ENCODE peak calls at places on chromosome 15, in six cellular contexts. One of them, this sample, is unnamed. For H3K27me3 and H3K36me3, the result is how much of the 10 kb centered on the place peaks cover.

GRCh38 chr15:63287109-63287508 is 9.7 kb downstream of the APH1B start:
- DNase-seq in uterus: no peak
- DNase-seq in prostate gland: no peak
- DNase-seq in heart left ventricle: no peak
- DNase-seq in BJ: no peak
- DNase-seq in effector memory CD4-positive, alpha-beta T cell: no peak
- DNase-seq in this sample: no peak

GRCh38 chr15:39596358-39597051 is 15.6 kb downstream of the THBS1 start:
- DNase-seq in heart left ventricle: no peak
- DNase-seq in prostate gland: no peak
- DNase-seq in uterus: no peak
- DNase-seq in BJ: peak
- DNase-seq in effector memory CD4-positive, alpha-beta T cell: no peak
- DNase-seq in this sample: no peak

GRCh38 chr15:78082106-78082742 is 4.7 kb upstream of the TBC1D2B start:
- DNase-seq in effector memory CD4-positive, alpha-beta T cell: no peak
- DNase-seq in prostate gland: no peak
- DNase-seq in heart left ventricle: no peak
- DNase-seq in BJ: no peak
- DNase-seq in uterus: no peak
- DNase-seq in this sample: no peak

GRCh38 chr15:40906947-40907802 is 12.9 kb downstream of the VPS18 start:
- DNase-seq in effector memory CD4-positive, alpha-beta T cell: peak
- DNase-seq in BJ: no peak
- DNase-seq in heart left ventricle: peak
- DNase-seq in uterus: no peak
- DNase-seq in prostate gland: no peak
- DNase-seq in this sample: peak

GRCh38 chr15:74817370-74817737 is 4.7 kb downstream of the LMAN1L start:
- DNase-seq in heart left ventricle: no peak
- DNase-seq in uterus: no peak
- DNase-seq in BJ: no peak
- DNase-seq in prostate gland: peak
- DNase-seq in effector memory CD4-positive, alpha-beta T cell: no peak
- DNase-seq in this sample: peak

GRCh38 chr15:24777307-24777706 is 101.7 kb downstream of the NPAP1 start:
- DNase-seq in BJ: no peak
- DNase-seq in prostate gland: no peak
- DNase-seq in uterus: no peak
- DNase-seq in effector memory CD4-positive, alpha-beta T cell: no peak
- DNase-seq in heart left ventricle: no peak
- DNase-seq in this sample: no peak

GRCh38 chr15:41207687-41208448 is 22.7 kb downstream of the EXD1 start:
- DNase-seq in uterus: no peak
- DNase-seq in prostate gland: no peak
- DNase-seq in effector memory CD4-positive, alpha-beta T cell: no peak
- DNase-seq in BJ: no peak
- DNase-seq in heart left ventricle: no peak
- DNase-seq in this sample: no peak

GRCh38 chr15:23570466-23570865 is 5.0 kb downstream of the MKRN3 start:
- DNase-seq in uterus: no peak
- DNase-seq in heart left ventricle: no peak
- DNase-seq in effector memory CD4-positive, alpha-beta T cell: no peak
- DNase-seq in prostate gland: no peak
- DNase-seq in BJ: no peak
- DNase-seq in this sample: no peak

GRCh38 chr15:44535509-44536297 is 1.2 kb upstream of the EIF3J start:
- DNase-seq in uterus: peak
- DNase-seq in prostate gland: peak
- DNase-seq in effector memory CD4-positive, alpha-beta T cell: peak
- DNase-seq in BJ: no peak
- DNase-seq in heart left ventricle: no peak
- DNase-seq in this sample: peak

GRCh38 chr15:25737218-25737643 is 125.9 kb downstream of the ATP10A start:
- DNase-seq in uterus: no peak
- DNase-seq in BJ: no peak
- DNase-seq in heart left ventricle: peak
- DNase-seq in prostate gland: no peak
- DNase-seq in effector memory CD4-positive, alpha-beta T cell: no peak
- DNase-seq in this sample: no peak

GRCh38 chr15:68775671-68776476 is 44.8 kb downstream of the ANP32A start:
- DNase-seq in heart left ventricle: peak
- DNase-seq in BJ: no peak
- DNase-seq in prostate gland: no peak
- DNase-seq in effector memory CD4-positive, alpha-beta T cell: no peak
- DNase-seq in uterus: peak
- DNase-seq in this sample: no peak

GRCh38 chr15:87656373-87656772 is 600.2 kb downstream of the NTRK3 start:
- DNase-seq in effector memory CD4-positive, alpha-beta T cell: no peak
- DNase-seq in prostate gland: no peak
- DNase-seq in heart left ventricle: no peak
- DNase-seq in uterus: no peak
- DNase-seq in BJ: no peak
- DNase-seq in this sample: no peak

GRCh38 chr15:39631357-39631756 is 50.5 kb downstream of the THBS1 start:
- DNase-seq in effector memory CD4-positive, alpha-beta T cell: no peak
- DNase-seq in heart left ventricle: no peak
- DNase-seq in prostate gland: no peak
- DNase-seq in uterus: no peak
- DNase-seq in BJ: no peak
- DNase-seq in this sample: no peak

GRCh38 chr15:68373028-68373427 is 58.9 kb downstream of the ITGA11 start:
- DNase-seq in effector memory CD4-positive, alpha-beta T cell: no peak
- DNase-seq in heart left ventricle: no peak
- DNase-seq in uterus: peak
- DNase-seq in BJ: no peak
- DNase-seq in prostate gland: no peak
- DNase-seq in this sample: no peak

GRCh38 chr15:85786778-85787114 is 8.0 kb downstream of the KLHL25 start:
- DNase-seq in uterus: no peak
- DNase-seq in effector memory CD4-positive, alpha-beta T cell: no peak
- DNase-seq in BJ: no peak
- DNase-seq in heart left ventricle: no peak
- DNase-seq in prostate gland: no peak
- DNase-seq in this sample: peak

DNA sequence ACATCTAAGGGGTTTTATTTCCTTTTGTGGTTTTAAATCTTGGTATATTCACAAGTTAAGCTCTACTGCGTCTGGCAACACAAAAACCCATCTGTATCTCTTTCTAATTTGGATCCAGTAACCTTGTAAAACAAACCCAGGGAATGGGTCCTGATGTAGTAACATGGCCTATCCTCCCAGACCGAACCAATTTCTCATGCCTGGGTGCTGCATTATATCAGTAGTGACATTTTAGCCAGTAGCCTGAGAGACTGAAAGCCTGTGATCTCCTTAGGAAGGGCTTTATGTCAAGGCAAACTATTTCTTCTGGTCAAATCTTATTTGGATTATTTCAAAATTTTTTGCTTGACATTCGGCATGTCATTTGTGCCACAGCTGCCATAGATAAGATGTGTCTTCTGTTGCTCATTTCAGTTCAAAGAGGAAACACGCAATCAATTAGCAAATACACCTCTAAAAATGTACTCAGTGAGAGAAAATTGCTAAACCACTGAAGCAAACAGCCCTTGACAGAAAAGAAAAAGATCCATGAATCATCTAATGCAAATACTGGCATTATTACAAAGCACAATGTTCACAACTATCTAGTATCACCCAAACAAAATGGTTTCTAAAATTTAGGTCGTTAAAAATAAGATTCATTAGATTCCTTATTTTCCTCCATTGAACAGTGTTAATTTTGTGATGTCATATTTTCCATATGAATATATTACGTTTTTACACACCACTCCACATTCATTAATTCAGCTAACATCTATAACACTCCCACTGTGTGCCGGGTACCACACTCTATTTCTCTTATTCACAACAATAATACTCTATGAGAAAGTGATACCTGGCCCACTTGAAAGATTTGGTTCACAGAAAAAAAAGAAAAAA is 4.0 kb downstream of the NPTN start:
- DNase-seq in heart left ventricle: no peak
- DNase-seq in BJ: no peak
- DNase-seq in uterus: no peak
- DNase-seq in effector memory CD4-positive, alpha-beta T cell: no peak
- DNase-seq in prostate gland: no peak
- DNase-seq in this sample: no peak
- H3K4me3 ChIP-seq in heart left ventricle: no peak
- H3K4me3 ChIP-seq in BJ: no peak
- H3K4me3 ChIP-seq in uterus: no peak
- H3K4me3 ChIP-seq in effector memory CD4-positive, alpha-beta T cell: no peak
- H3K4me3 ChIP-seq in prostate gland: no peak
- H3K4me3 ChIP-seq in this sample: no peak

GRCh38 chr15:43235536-43235935 is 14.7 kb upstream of the EPB42 start:
- DNase-seq in BJ: no peak
- DNase-seq in prostate gland: no peak
- DNase-seq in uterus: no peak
- DNase-seq in effector memory CD4-positive, alpha-beta T cell: no peak
- DNase-seq in heart left ventricle: no peak
- DNase-seq in this sample: no peak

GRCh38 chr15:43238691-43239131 is 17.9 kb upstream of the EPB42 start:
- DNase-seq in BJ: no peak
- DNase-seq in effector memory CD4-positive, alpha-beta T cell: no peak
- DNase-seq in heart left ventricle: no peak
- DNase-seq in uterus: no peak
- DNase-seq in prostate gland: no peak
- DNase-seq in this sample: no peak

GRCh38 chr15:43239732-43240491 is 19.1 kb upstream of the EPB42 start:
- DNase-seq in BJ: no peak
- DNase-seq in heart left ventricle: no peak
- DNase-seq in uterus: no peak
- DNase-seq in effector memory CD4-positive, alpha-beta T cell: no peak
- DNase-seq in prostate gland: no peak
- DNase-seq in this sample: no peak

GRCh38 chr15:43241100-43241499 is 20.3 kb upstream of the EPB42 start:
- DNase-seq in BJ: no peak
- DNase-seq in heart left ventricle: no peak
- DNase-seq in effector memory CD4-positive, alpha-beta T cell: no peak
- DNase-seq in prostate gland: no peak
- DNase-seq in uterus: peak
- DNase-seq in this sample: no peak

DNA sequence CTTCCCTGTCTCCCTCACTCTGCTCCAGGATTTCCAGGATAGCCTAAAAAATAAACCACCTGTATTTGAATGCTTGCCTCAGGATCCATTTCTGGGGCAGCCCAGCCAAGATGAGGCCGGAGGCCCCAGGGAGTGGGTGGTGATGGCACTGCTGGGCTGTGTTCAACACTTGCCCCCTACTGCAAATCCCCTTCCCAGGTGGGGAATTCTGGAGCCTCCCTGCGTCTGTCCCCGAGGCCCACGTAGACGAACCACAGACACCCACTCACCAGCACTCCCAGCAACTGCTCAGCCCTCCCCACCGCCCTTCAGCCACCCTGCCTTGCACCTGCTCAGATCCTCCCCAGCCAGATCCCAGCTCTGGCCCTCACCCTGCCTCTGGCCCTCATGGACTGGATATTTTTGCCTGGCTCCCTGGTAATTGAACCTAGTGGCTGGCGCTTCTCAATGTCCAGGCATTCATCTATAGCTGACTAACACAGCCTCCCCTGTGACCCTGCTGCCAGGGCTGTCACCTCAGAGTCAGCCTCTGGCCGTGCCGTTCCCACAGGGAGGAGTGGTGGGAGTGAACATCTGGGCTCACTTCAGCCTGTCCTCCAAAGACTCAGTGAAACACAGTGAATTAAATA is 17.1 kb upstream of the EPB42 start:
- DNase-seq in uterus: no peak
- DNase-seq in effector memory CD4-positive, alpha-beta T cell: no peak
- DNase-seq in prostate gland: no peak
- DNase-seq in heart left ventricle: no peak
- DNase-seq in BJ: no peak
- DNase-seq in this sample: no peak
- H3K27me3 ChIP-seq in uterus: under half
- H3K27me3 ChIP-seq in effector memory CD4-positive, alpha-beta T cell: under half
- H3K27me3 ChIP-seq in prostate gland: under half
- H3K27me3 ChIP-seq in heart left ventricle: under half
- H3K27me3 ChIP-seq in BJ: under half
- H3K27me3 ChIP-seq in this sample: under half

DNA sequence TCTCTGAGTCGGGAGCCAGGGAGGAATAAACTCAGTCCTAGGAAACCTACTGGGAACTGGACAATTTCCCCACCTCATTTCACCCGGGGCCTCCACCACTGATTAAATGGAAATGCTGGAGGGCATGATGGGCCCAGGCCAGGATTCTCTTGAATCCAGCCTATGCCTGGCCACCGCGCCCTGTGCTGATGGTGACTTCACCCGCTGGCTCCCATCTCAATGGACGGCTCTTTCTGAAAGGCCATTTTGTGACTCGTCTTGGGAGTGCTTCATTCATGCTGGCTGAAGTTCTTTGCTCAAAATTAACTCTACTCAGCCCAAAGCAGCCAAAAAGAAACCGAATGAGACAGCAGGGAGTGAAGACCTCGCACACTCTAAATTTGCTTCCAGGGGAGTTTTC is 265.9 kb upstream of the ICE2 start:
- DNase-seq in uterus: peak
- DNase-seq in BJ: no peak
- DNase-seq in prostate gland: no peak
- DNase-seq in effector memory CD4-positive, alpha-beta T cell: no peak
- DNase-seq in heart left ventricle: peak
- DNase-seq in this sample: no peak
- H3K36me3 ChIP-seq in uterus: under half
- H3K36me3 ChIP-seq in BJ: under half
- H3K36me3 ChIP-seq in prostate gland: under half
- H3K36me3 ChIP-seq in effector memory CD4-positive, alpha-beta T cell: under half
- H3K36me3 ChIP-seq in heart left ventricle: under half
- H3K36me3 ChIP-seq in this sample: under half

GRCh38 chr15:80530737-80531365 is 126.7 kb downstream of the ARNT2 start:
- DNase-seq in heart left ventricle: no peak
- DNase-seq in prostate gland: no peak
- DNase-seq in uterus: no peak
- DNase-seq in effector memory CD4-positive, alpha-beta T cell: no peak
- DNase-seq in BJ: peak
- DNase-seq in this sample: no peak
- H3K4me3 ChIP-seq in heart left ventricle: no peak
- H3K4me3 ChIP-seq in prostate gland: no peak
- H3K4me3 ChIP-seq in uterus: no peak
- H3K4me3 ChIP-seq in effector memory CD4-positive, alpha-beta T cell: no peak
- H3K4me3 ChIP-seq in BJ: no peak
- H3K4me3 ChIP-seq in this sample: no peak

GRCh38 chr15:31136016-31136415 is 34.5 kb upstream of the TRPM1 start:
- DNase-seq in uterus: no peak
- DNase-seq in effector memory CD4-positive, alpha-beta T cell: no peak
- DNase-seq in heart left ventricle: no peak
- DNase-seq in prostate gland: no peak
- DNase-seq in BJ: no peak
- DNase-seq in this sample: peak

GRCh38 chr15:31136612-31137328 is 35.2 kb upstream of the TRPM1 start:
- DNase-seq in uterus: no peak
- DNase-seq in heart left ventricle: no peak
- DNase-seq in BJ: no peak
- DNase-seq in prostate gland: no peak
- DNase-seq in effector memory CD4-positive, alpha-beta T cell: no peak
- DNase-seq in this sample: no peak

GRCh38 chr15:31135523-31135922 is 34.0 kb upstream of the TRPM1 start:
- DNase-seq in heart left ventricle: no peak
- DNase-seq in prostate gland: no peak
- DNase-seq in BJ: no peak
- DNase-seq in effector memory CD4-positive, alpha-beta T cell: no peak
- DNase-seq in uterus: no peak
- DNase-seq in this sample: no peak

GRCh38 chr15:31131853-31132375 is 30.4 kb upstream of the TRPM1 start:
- DNase-seq in heart left ventricle: no peak
- DNase-seq in effector memory CD4-positive, alpha-beta T cell: no peak
- DNase-seq in prostate gland: no peak
- DNase-seq in BJ: no peak
- DNase-seq in uterus: no peak
- DNase-seq in this sample: no peak

GRCh38 chr15:31133890-31134289 is 32.4 kb upstream of the TRPM1 start:
- DNase-seq in prostate gland: no peak
- DNase-seq in uterus: no peak
- DNase-seq in heart left ventricle: no peak
- DNase-seq in BJ: no peak
- DNase-seq in effector memory CD4-positive, alpha-beta T cell: no peak
- DNase-seq in this sample: no peak
- H3K27me3 ChIP-seq in prostate gland: under half
- H3K27me3 ChIP-seq in uterus: under half
- H3K27me3 ChIP-seq in heart left ventricle: under half
- H3K27me3 ChIP-seq in BJ: under half
- H3K27me3 ChIP-seq in effector memory CD4-positive, alpha-beta T cell: under half
- H3K27me3 ChIP-seq in this sample: under half

This sample was measured in H7.